ENCODE peak calls at places on chromosomes 1 and 21, in nine cellular contexts. O is right atrium auricular region; R is tibial artery; Y is OCI-LY7; T is lower lobe of right lung; J is aorta; C is CD8-positive, alpha-beta T cell; P is psoas muscle; I is thoracic aorta. M is an unnamed sample.
A peak's percentile ranks its signal among the peaks of the same experiment; 100 is the strongest.

GRCh38 chr1:243343970-243344749 is 88.3 kb downstream of the SDCCAG8 start:
- DNase-seq in R (no peak), J (no peak), Y (peak; percentile 63), T (no peak), C (no peak), O (no peak), I (no peak), P (no peak), M (no peak)

GRCh38 chr1:66526036-66526435 is 7.9 kb upstream of the SGIP1 start:
- DNase-seq in J (no peak), R (no peak), I (no peak), P (no peak), Y (no peak), O (no peak), T (no peak), C (no peak), M (no peak)

GRCh38 chr1:86207323-86207722 is 50.8 kb upstream of the COL24A1 start:
- DNase-seq in C (no peak), Y (no peak), P (no peak), R (no peak), O (no peak), T (no peak), J (no peak), I (no peak), M (peak; percentile 23)

GRCh38 chr1:159828916-159829634 is 2.4 kb downstream of the SLAMF8 start:
- DNase-seq in C (no peak), O (peak; percentile 60), R (peak; percentile 51), J (no peak), Y (peak; percentile 29), T (peak; percentile 72), P (peak; percentile 66), I (no peak), M (peak; percentile 60)

GRCh38 chr1:226674892-226675719 is 64.0 kb downstream of the ITPKB start:
- DNase-seq in O (peak; percentile 80), C (peak; percentile 62), P (peak; percentile 75), T (peak; percentile 64), I (no peak), R (peak; percentile 73), Y (peak; percentile 97), J (peak; percentile 70), M (peak; percentile 72)

GRCh38 chr1:25738507-25738906 is 61.5 kb upstream of the SELENON start:
- DNase-seq in C (no peak), R (no peak), Y (no peak), O (no peak), T (no peak), J (no peak), P (no peak), I (no peak), M (no peak)

GRCh38 chr21:40143822-40144525 is 276.7 kb downstream of the PCP4 start:
- DNase-seq in J (peak; percentile 82), O (peak; percentile 65), T (no peak), P (no peak), C (no peak), Y (peak; percentile 51), R (no peak), I (no peak), M (peak; percentile 45)

GRCh38 chr1:213107613-213108012 is 56.6 kb downstream of the RPS6KC1 start:
- DNase-seq in C (no peak), J (no peak), T (no peak), O (no peak), R (no peak), Y (no peak), P (no peak), I (no peak), M (no peak)

GRCh38 chr1:62142550-62142949 is 52.1 kb upstream of the L1TD1 start:
- DNase-seq in C (no peak), I (no peak), Y (no peak), J (no peak), O (no peak), P (no peak), R (no peak), T (no peak), M (peak; percentile 27)

GRCh38 chr1:94579876-94580294 is 38.3 kb upstream of the F3 start:
- DNase-seq in O (no peak), R (no peak), Y (no peak), P (no peak), J (no peak), C (no peak), I (no peak), T (no peak), M (no peak)

GRCh38 chr1:227885648-227886502 is 61.9 kb downstream of the WNT9A start:
- DNase-seq in R (peak; percentile 63), C (no peak), P (peak; percentile 84), T (peak; percentile 58), Y (no peak), I (no peak), J (peak; percentile 89), O (peak; percentile 85), M (peak; percentile 84)

GRCh38 chr1:163697137-163697536 is 375.4 kb downstream of the NUF2 start:
- DNase-seq in I (no peak), J (no peak), C (no peak), T (no peak), R (no peak), O (no peak), P (no peak), Y (no peak), M (no peak)

GRCh38 chr1:115436596-115436995 is 98.5 kb upstream of the NGF start:
- DNase-seq in Y (no peak), T (no peak), P (no peak), R (no peak), O (no peak), I (no peak), C (no peak), J (no peak), M (no peak)

GRCh38 chr1:37561794-37562132 is 5.0 kb downstream of the DNALI1 start:
- DNase-seq in C (no peak), T (no peak), I (no peak), R (no peak), P (no peak), Y (peak; percentile 64), O (no peak), J (no peak), M (no peak)

GRCh38 chr1:11320153-11320936 is 47.3 kb downstream of the UBIAD1 start:
- DNase-seq in C (no peak), T (no peak), J (no peak), I (no peak), Y (peak; percentile 58), R (no peak), O (no peak), P (no peak), M (no peak)

GRCh38 chr1:183590225-183591191 is at the start of gene NCF2:
- DNase-seq in C (no peak), P (no peak), Y (peak; percentile 89), R (no peak), T (peak; percentile 52), I (no peak), J (no peak), O (no peak), M (no peak)

GRCh38 chr1:80533775-80534314 is 1266.9 kb upstream of the ADGRL2 start:
- DNase-seq in J (no peak), T (no peak), R (no peak), Y (no peak), P (no peak), I (no peak), C (no peak), O (no peak), M (no peak)

GRCh38 chr1:80534606-80535360 is 1266.0 kb upstream of the ADGRL2 start:
- DNase-seq in P (no peak), Y (no peak), C (no peak), T (no peak), J (no peak), I (no peak), O (no peak), R (no peak), M (no peak)

GRCh38 chr1:80535446-80535845 is 1265.3 kb upstream of the ADGRL2 start:
- DNase-seq in T (no peak), I (no peak), R (no peak), O (no peak), P (no peak), C (no peak), Y (no peak), J (no peak), M (no peak)

GRCh38 chr1:80531182-80531581 is 1269.6 kb upstream of the ADGRL2 start:
- DNase-seq in C (no peak), Y (no peak), I (no peak), J (no peak), O (no peak), R (no peak), P (no peak), T (no peak), M (no peak)

GRCh38 chr1:80533178-80533577 is 1267.6 kb upstream of the ADGRL2 start:
- DNase-seq in C (no peak), I (no peak), Y (no peak), P (no peak), T (no peak), O (no peak), R (no peak), J (no peak), M (no peak)
- H3K4me1 ChIP-seq in C (no peaks in the 10 kb centered on the region), I (peaks cover 4% of the 10 kb centered on the region), Y (no peaks in the 10 kb centered on the region), P (no peaks in the 10 kb centered on the region), T (no peaks in the 10 kb centered on the region), O (no peaks in the 10 kb centered on the region), R (no peaks in the 10 kb centered on the region), J (peaks cover 3% of the 10 kb centered on the region), M (no peaks in the 10 kb centered on the region)

GRCh38 chr1:46488343-46489168 is 1.1 kb upstream of the DMBX1 start:
- DNase-seq in I (no peak), O (no peak), J (no peak), Y (no peak), P (no peak), C (no peak), R (no peak), T (no peak), M (no peak)
- H3K4me1 ChIP-seq in I (peaks cover 13% of the 10 kb centered on the region), O (no peaks in the 10 kb centered on the region), J (no peaks in the 10 kb centered on the region), Y (no peaks in the 10 kb centered on the region), P (peaks cover 22% of the 10 kb centered on the region), C (peaks cover 9% of the 10 kb centered on the region), R (peaks cover 18% of the 10 kb centered on the region), T (peaks cover 21% of the 10 kb centered on the region), M (peaks cover 7% of the 10 kb centered on the region)

DNA sequence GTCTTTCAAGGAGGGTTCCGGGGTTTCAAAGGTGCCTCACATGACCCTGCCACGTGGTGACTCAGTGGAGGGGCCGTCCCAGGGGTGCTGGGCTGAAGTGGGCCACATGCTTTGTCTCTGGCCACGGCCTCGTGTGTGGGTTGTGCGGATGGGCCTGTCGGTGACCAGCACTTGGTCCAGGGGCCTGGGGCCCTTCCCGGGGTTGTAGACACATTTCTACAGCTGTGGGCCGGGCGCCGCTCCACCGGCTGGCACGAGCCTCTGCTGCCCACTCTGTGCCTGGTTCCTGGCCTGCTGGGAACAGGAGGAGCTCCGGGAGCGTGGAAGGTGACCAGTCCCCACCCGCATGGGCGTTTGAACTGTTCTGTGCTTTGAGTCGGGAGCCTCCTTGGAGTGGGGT is 75.4 kb upstream of the TTC34 start:
- DNase-seq in P (no peak), Y (no peak), O (no peak), T (no peak), C (no peak), J (no peak), I (no peak), R (no peak), M (no peak)
- H3K4me1 ChIP-seq in P (no peaks in the 10 kb centered on the region), Y (no peaks in the 10 kb centered on the region), O (no peaks in the 10 kb centered on the region), T (no peaks in the 10 kb centered on the region), C (no peaks in the 10 kb centered on the region), J (no peaks in the 10 kb centered on the region), I (no peaks in the 10 kb centered on the region), R (peaks cover 11% of the 10 kb centered on the region), M (no peaks in the 10 kb centered on the region)

DNA sequence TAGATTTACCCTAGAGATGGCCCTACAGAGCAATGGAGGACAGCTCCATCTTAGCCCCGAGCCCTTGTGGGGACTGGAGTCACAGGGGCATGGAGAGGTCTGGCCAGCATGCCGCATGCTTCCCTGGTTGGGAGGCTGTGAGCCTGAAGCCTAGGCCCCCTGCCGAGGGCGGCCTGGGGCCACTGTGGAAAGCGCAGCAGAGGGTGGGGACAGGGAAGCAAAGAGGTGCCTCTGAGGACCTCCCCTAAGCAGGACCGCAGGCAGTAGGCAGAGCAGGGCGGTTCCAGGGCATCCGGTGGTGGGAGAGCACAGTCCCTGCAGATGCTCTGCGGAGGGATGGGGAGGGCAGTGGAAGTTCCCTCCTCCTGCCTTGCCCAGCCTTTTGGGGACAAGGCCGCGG is 26.5 kb upstream of the PEF1 start:
- DNase-seq in J (no peak), P (no peak), O (no peak), I (no peak), C (no peak), R (no peak), Y (no peak), T (no peak), M (no peak)
- H3K4me1 ChIP-seq in J (no peaks in the 10 kb centered on the region), P (peaks cover 40% of the 10 kb centered on the region), O (no peaks in the 10 kb centered on the region), I (peaks cover 13% of the 10 kb centered on the region), C (peaks cover 12% of the 10 kb centered on the region), R (peaks cover 79% of the 10 kb centered on the region), Y (no peaks in the 10 kb centered on the region), T (peaks cover 27% of the 10 kb centered on the region), M (peaks cover 65% of the 10 kb centered on the region)